ENCODE peak calls at places on chromosome 6, in ten cellular contexts. T is CD4-positive, alpha-beta T cell; M is stimulated activated CD4-positive, alpha-beta T cell treated with anti-CD3 and anti-CD28 coated beads, Interleukin-2, amount 100 ng/mL, for 48 hours; N is GM12878; C is activated CD8-positive, alpha-beta memory T cell treated with anti-CD3 and anti-CD28 coated beads for 1 hour; F is GM04504; J is GM03348; I is NCI-H1417; W is PC-3; Z is BE2C. P is an unnamed sample.

GRCh38 chr6:134826889-134827737 is 122.8 kb downstream of the ALDH8A1 start:
- DNase-seq in T (no peak), M (no peak), N (no peak), C (no peak), F (peak), J (peak), I (no peak), W (peak), Z (peak), P (no peak)

GRCh38 chr6:108250240-108250866 is 10.5 kb downstream of the SNX3 start:
- DNase-seq in T (no peak), M (no peak), N (no peak), C (no peak), F (no peak), J (no peak), I (no peak), W (peak), Z (no peak), P (peak)

GRCh38 chr6:123022980-123023379 is 26.9 kb downstream of the CLVS2 start:
- DNase-seq in T (no peak), M (no peak), N (no peak), C (no peak), F (no peak), J (no peak), I (no peak), W (peak), Z (no peak), P (peak)

GRCh38 chr6:4822476-4822875 is 46.3 kb downstream of the CDYL start:
- DNase-seq in T (no peak), M (no peak), N (no peak), C (no peak), F (no peak), J (no peak), I (no peak), W (no peak), Z (no peak), P (no peak)

GRCh38 chr6:89602136-89602535 is 36.4 kb downstream of the LYRM2 start:
- DNase-seq in T (no peak), M (no peak), N (no peak), C (no peak), F (no peak), J (no peak), I (no peak), W (no peak), Z (no peak), P (no peak)

GRCh38 chr6:112525749-112526148 is 178.6 kb downstream of the RFPL4B start:
- DNase-seq in T (no peak), M (no peak), N (no peak), C (no peak), F (no peak), J (no peak), I (peak), W (no peak), Z (no peak), P (no peak)

GRCh38 chr6:38264605-38265004 is 375.1 kb downstream of the BTBD9 start:
- DNase-seq in T (no peak), M (no peak), N (no peak), C (no peak), F (no peak), J (no peak), I (no peak), W (no peak), Z (no peak), P (peak)

GRCh38 chr6:57242505-57242904 is 20.4 kb upstream of the RAB23 start:
- DNase-seq in T (no peak), M (no peak), N (no peak), C (no peak), F (peak), J (peak), I (no peak), W (peak), Z (no peak), P (no peak)

GRCh38 chr6:16496982-16497823 is 258.8 kb downstream of the GMPR start:
- DNase-seq in T (no peak), M (no peak), N (no peak), C (no peak), F (no peak), J (peak), I (no peak), W (no peak), Z (no peak), P (no peak)

GRCh38 chr6:147782302-147782701 is 273.8 kb downstream of the SAMD5 start:
- DNase-seq in T (no peak), M (no peak), N (no peak), C (no peak), F (no peak), J (no peak), I (peak), W (peak), Z (peak), P (no peak)

GRCh38 chr6:6600865-6601264 is 12.3 kb downstream of the LY86 start:
- DNase-seq in T (no peak), M (no peak), N (no peak), C (no peak), F (no peak), J (no peak), I (peak), W (peak), Z (no peak), P (no peak)

GRCh38 chr6:142048593-142048980 is 84.1 kb upstream of the GJE1 start:
- DNase-seq in T (no peak), M (no peak), N (no peak), C (no peak), F (no peak), J (no peak), I (no peak), W (no peak), Z (no peak), P (no peak)

GRCh38 chr6:156778615-156779205 is 1.5 kb downstream of the ARID1B start:
- DNase-seq in T (peak), M (peak), N (no peak), C (no peak), F (no peak), J (peak), I (peak), W (peak), Z (peak), P (no peak)

GRCh38 chr6:40138273-40138720 is 204.0 kb upstream of the MOCS1 start:
- DNase-seq in T (no peak), M (no peak), N (peak), C (no peak), F (no peak), J (no peak), I (no peak), W (no peak), Z (no peak), P (no peak)

GRCh38 chr6:41655706-41656668 is 17.7 kb downstream of the MDFI start:
- DNase-seq in T (no peak), M (no peak), N (no peak), C (no peak), F (no peak), J (no peak), I (no peak), W (no peak), Z (no peak), P (no peak)

GRCh38 chr6:97189767-97190166 is 93.2 kb downstream of the MMS22L start:
- DNase-seq in T (no peak), M (no peak), N (no peak), C (no peak), F (peak), J (peak), I (no peak), W (no peak), Z (no peak), P (no peak)

GRCh38 chr6:2232445-2232844 is 13.0 kb downstream of the GMDS start:
- DNase-seq in T (no peak), M (no peak), N (no peak), C (no peak), F (no peak), J (no peak), I (no peak), W (no peak), Z (no peak), P (no peak)

GRCh38 chr6:113120214-113120576 is 737.0 kb upstream of the MARCKS start:
- DNase-seq in T (no peak), M (no peak), N (no peak), C (no peak), F (peak), J (peak), I (no peak), W (peak), Z (no peak), P (no peak)

GRCh38 chr6:167748458-167749379 is 78.0 kb upstream of the AFDN start:
- DNase-seq in T (no peak), M (no peak), N (no peak), C (no peak), F (no peak), J (no peak), I (no peak), W (no peak), Z (no peak), P (no peak)

GRCh38 chr6:43436577-43437282 is 9.4 kb downstream of the ABCC10 start:
- DNase-seq in T (no peak), M (no peak), N (no peak), C (no peak), F (peak), J (peak), I (peak), W (peak), Z (no peak), P (no peak)

GRCh38 chr6:10368841-10369240 is 46.0 kb downstream of the TFAP2A start:
- DNase-seq in T (no peak), M (no peak), N (no peak), C (no peak), F (no peak), J (no peak), I (no peak), W (no peak), Z (no peak), P (no peak)

GRCh38 chr6:157219201-157220200 is 103.8 kb downstream of the TMEM242 start:
- DNase-seq in T (no peak), M (no peak), N (no peak), C (no peak), F (no peak), J (peak), I (no peak), W (peak), Z (no peak), P (no peak)